ENCODE peak calls at places on chromosomes 16 and 17, in four cellular contexts. One of them, this sample, is unnamed.

GRCh38 chr17:2924211-2924610 is 128.0 kb downstream of the RAP1GAP2 start:
- DNase-seq in cardiac fibroblast: peak; percentile 21
- DNase-seq in heart right ventricle: no peak
- DNase-seq in CD8-positive, alpha-beta T cell: no peak
- DNase-seq in this sample: no peak

GRCh38 chr17:31838641-31839225 is 20.3 kb downstream of the COPRS start:
- DNase-seq in cardiac fibroblast: peak; percentile 16
- DNase-seq in heart right ventricle: no peak
- DNase-seq in CD8-positive, alpha-beta T cell: no peak
- DNase-seq in this sample: no peak

GRCh38 chr16:81647527-81647926 is 131.6 kb upstream of the PLCG2 start:
- DNase-seq in CD8-positive, alpha-beta T cell: no peak
- DNase-seq in cardiac fibroblast: peak; percentile 62
- DNase-seq in heart right ventricle: no peak
- DNase-seq in this sample: no peak

GRCh38 chr16:54931041-54931756 is 534 bp downstream of the IRX5 start:
- DNase-seq in CD8-positive, alpha-beta T cell: no peak
- DNase-seq in heart right ventricle: no peak
- DNase-seq in cardiac fibroblast: peak; percentile 56
- DNase-seq in this sample: no peak

GRCh38 chr17:78113804-78114785 is 14.5 kb downstream of the TMC6 start:
- DNase-seq in heart right ventricle: no peak
- DNase-seq in CD8-positive, alpha-beta T cell: peak; percentile 13
- DNase-seq in cardiac fibroblast: no peak
- DNase-seq in this sample: peak; percentile 32

GRCh38 chr16:20897897-20898296 is 2.3 kb downstream of the DCUN1D3 start:
- DNase-seq in cardiac fibroblast: no peak
- DNase-seq in heart right ventricle: no peak
- DNase-seq in CD8-positive, alpha-beta T cell: no peak
- DNase-seq in this sample: no peak

GRCh38 chr16:80671281-80671849 is 130.6 kb downstream of the DYNLRB2 start:
- DNase-seq in heart right ventricle: no peak
- DNase-seq in cardiac fibroblast: no peak
- DNase-seq in CD8-positive, alpha-beta T cell: no peak
- DNase-seq in this sample: no peak

GRCh38 chr17:62714016-62714777 is 86.7 kb downstream of the MRC2 start:
- DNase-seq in heart right ventricle: no peak
- DNase-seq in cardiac fibroblast: peak; percentile 75
- DNase-seq in CD8-positive, alpha-beta T cell: no peak
- DNase-seq in this sample: no peak

GRCh38 chr17:60229189-60229802 is 79.5 kb downstream of the CA4 start:
- DNase-seq in cardiac fibroblast: peak; percentile 29
- DNase-seq in heart right ventricle: no peak
- DNase-seq in CD8-positive, alpha-beta T cell: no peak
- DNase-seq in this sample: no peak

GRCh38 chr17:80291691-80292487 is 31.2 kb downstream of the RNF213 start:
- DNase-seq in heart right ventricle: no peak
- DNase-seq in cardiac fibroblast: no peak
- DNase-seq in CD8-positive, alpha-beta T cell: no peak
- DNase-seq in this sample: no peak

GRCh38 chr17:40765657-40766056 is 6.3 kb downstream of the KRT26 start:
- DNase-seq in heart right ventricle: no peak
- DNase-seq in CD8-positive, alpha-beta T cell: no peak
- DNase-seq in cardiac fibroblast: no peak
- DNase-seq in this sample: no peak

GRCh38 chr17:80921741-80922579 is 69.7 kb upstream of the CHMP6 start:
- DNase-seq in cardiac fibroblast: no peak
- DNase-seq in CD8-positive, alpha-beta T cell: no peak
- DNase-seq in heart right ventricle: no peak
- DNase-seq in this sample: no peak

GRCh38 chr16:89574681-89575246 is 794 bp upstream of the CPNE7 start:
- DNase-seq in CD8-positive, alpha-beta T cell: peak; percentile 40
- DNase-seq in cardiac fibroblast: peak; percentile 71
- DNase-seq in heart right ventricle: no peak
- DNase-seq in this sample: peak; percentile 45

GRCh38 chr17:73503560-73503959 is 140.7 kb downstream of the SDK2 start:
- DNase-seq in heart right ventricle: no peak
- DNase-seq in CD8-positive, alpha-beta T cell: no peak
- DNase-seq in cardiac fibroblast: no peak
- DNase-seq in this sample: no peak

GRCh38 chr16:84600343-84601229 is 17.3 kb downstream of the COTL1 start:
- DNase-seq in heart right ventricle: no peak
- DNase-seq in CD8-positive, alpha-beta T cell: peak; percentile 33
- DNase-seq in cardiac fibroblast: peak; percentile 45
- DNase-seq in this sample: no peak

GRCh38 chr16:5851583-5851982 is 754.0 kb upstream of the EEF2KMT start:
- DNase-seq in heart right ventricle: no peak
- DNase-seq in cardiac fibroblast: no peak
- DNase-seq in CD8-positive, alpha-beta T cell: no peak
- DNase-seq in this sample: no peak

GRCh38 chr17:512926-513325 is 160.3 kb upstream of the RPH3AL start:
- DNase-seq in heart right ventricle: no peak
- DNase-seq in cardiac fibroblast: no peak
- DNase-seq in CD8-positive, alpha-beta T cell: no peak
- DNase-seq in this sample: no peak

GRCh38 chr16:51971184-51971583 is 575.8 kb downstream of the TOX3 start:
- DNase-seq in cardiac fibroblast: peak; percentile 49
- DNase-seq in heart right ventricle: no peak
- DNase-seq in CD8-positive, alpha-beta T cell: no peak
- DNase-seq in this sample: no peak

GRCh38 chr17:67477687-67478086 is 100.6 kb downstream of the PITPNC1 start:
- DNase-seq in cardiac fibroblast: peak; percentile 75
- DNase-seq in CD8-positive, alpha-beta T cell: peak; percentile 51
- DNase-seq in heart right ventricle: no peak
- DNase-seq in this sample: peak; percentile 40

GRCh38 chr17:67478266-67479118 is 101.4 kb downstream of the PITPNC1 start:
- DNase-seq in heart right ventricle: no peak
- DNase-seq in cardiac fibroblast: no peak
- DNase-seq in CD8-positive, alpha-beta T cell: no peak
- DNase-seq in this sample: no peak

GRCh38 chr17:67474081-67474661 is 97.1 kb downstream of the PITPNC1 start:
- DNase-seq in CD8-positive, alpha-beta T cell: no peak
- DNase-seq in cardiac fibroblast: peak; percentile 86
- DNase-seq in heart right ventricle: peak; percentile 67
- DNase-seq in this sample: no peak

GRCh38 chr17:67476787-67477335 is 99.8 kb downstream of the PITPNC1 start:
- DNase-seq in heart right ventricle: no peak
- DNase-seq in CD8-positive, alpha-beta T cell: no peak
- DNase-seq in cardiac fibroblast: no peak
- DNase-seq in this sample: no peak

DNA sequence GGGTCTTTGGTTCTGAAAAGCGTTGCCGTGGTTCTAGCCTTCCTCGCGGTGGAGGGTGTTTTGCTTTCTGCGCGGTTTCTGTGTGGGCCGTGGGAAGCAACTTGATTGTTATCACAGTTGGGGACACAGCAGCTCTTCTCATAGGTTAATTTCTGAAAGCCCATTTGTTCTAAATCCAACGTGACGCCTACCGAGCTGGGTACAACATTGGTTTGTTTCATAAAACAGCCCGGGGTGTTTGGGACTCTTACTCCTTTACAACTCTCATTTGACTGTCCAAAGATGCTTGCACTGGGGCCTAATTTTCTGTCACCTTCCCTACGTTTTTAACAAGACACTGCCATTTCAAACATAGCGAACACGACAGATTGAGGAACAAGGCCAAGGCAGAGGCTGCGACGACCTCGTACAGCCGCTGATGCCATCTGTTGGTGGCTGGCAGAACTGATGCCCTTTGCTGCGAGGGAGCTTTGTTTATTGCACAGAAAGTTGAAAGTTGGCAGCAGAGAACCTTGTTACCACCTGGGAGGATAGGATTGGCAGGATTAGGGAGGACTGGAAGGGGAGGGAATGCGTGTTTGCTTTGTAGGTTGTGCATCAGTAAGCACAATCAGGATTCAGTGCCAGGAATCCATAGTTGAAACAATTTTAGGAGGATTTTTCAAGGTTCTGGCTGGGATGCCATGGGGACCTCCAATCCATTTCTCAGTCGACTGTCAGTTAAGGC is 98.2 kb downstream of the PITPNC1 start:
- DNase-seq in cardiac fibroblast: peak; percentile 79
- DNase-seq in heart right ventricle: peak; percentile 83
- DNase-seq in CD8-positive, alpha-beta T cell: peak; percentile 87
- DNase-seq in this sample: peak; percentile 79
- TF ChIP-seq CTCF in cardiac fibroblast: peak; percentile 96
- TF ChIP-seq CTCF in heart right ventricle: peak; percentile 87
- TF ChIP-seq CTCF in CD8-positive, alpha-beta T cell: peak; percentile 95
- TF ChIP-seq CTCF in this sample: peak; percentile 91

GRCh38 chr17:4815043-4815675 is 8.2 kb downstream of the PLD2 start:
- DNase-seq in CD8-positive, alpha-beta T cell: no peak
- DNase-seq in cardiac fibroblast: no peak
- DNase-seq in heart right ventricle: no peak
- DNase-seq in this sample: no peak
- TF ChIP-seq CTCF in CD8-positive, alpha-beta T cell: no peak
- TF ChIP-seq CTCF in cardiac fibroblast: peak; percentile 19
- TF ChIP-seq CTCF in heart right ventricle: no peak
- TF ChIP-seq CTCF in this sample: no peak

GRCh38 chr16:17471745-17472075 is 950 bp upstream of the XYLT1 start:
- DNase-seq in cardiac fibroblast: no peak
- DNase-seq in CD8-positive, alpha-beta T cell: no peak
- DNase-seq in heart right ventricle: no peak
- DNase-seq in this sample: no peak

GRCh38 chr16:17476414-17477259 is 5.9 kb upstream of the XYLT1 start:
- DNase-seq in CD8-positive, alpha-beta T cell: peak; percentile 45
- DNase-seq in cardiac fibroblast: peak; percentile 73
- DNase-seq in heart right ventricle: no peak
- DNase-seq in this sample: no peak

GRCh38 chr16:17475104-17475503 is 4.3 kb upstream of the XYLT1 start:
- DNase-seq in heart right ventricle: no peak
- DNase-seq in cardiac fibroblast: no peak
- DNase-seq in CD8-positive, alpha-beta T cell: no peak
- DNase-seq in this sample: no peak

GRCh38 chr16:17474037-17474436 is 3.3 kb upstream of the XYLT1 start:
- DNase-seq in CD8-positive, alpha-beta T cell: peak; percentile 24
- DNase-seq in heart right ventricle: no peak
- DNase-seq in cardiac fibroblast: peak; percentile 23
- DNase-seq in this sample: no peak

DNA sequence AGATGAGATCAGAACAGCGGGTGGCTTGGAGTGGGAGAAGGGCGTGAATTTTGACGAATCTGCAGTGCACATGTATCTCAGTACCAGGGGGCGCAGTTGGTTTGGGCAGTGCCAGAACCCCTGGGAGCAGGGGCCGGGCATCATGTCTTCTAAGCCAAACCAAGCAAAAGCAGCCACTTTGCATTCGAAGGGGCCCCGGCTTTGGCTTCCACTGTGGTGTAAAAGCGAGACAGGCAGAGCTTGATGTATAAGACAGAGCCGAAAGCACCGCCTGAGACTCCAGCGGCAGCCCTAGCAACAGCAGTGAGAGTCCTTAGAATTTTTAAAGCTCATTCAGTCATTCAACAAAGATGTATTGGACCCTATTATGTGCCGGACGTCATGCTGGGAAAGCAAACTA is 3.8 kb upstream of the XYLT1 start:
- DNase-seq in heart right ventricle: no peak
- DNase-seq in cardiac fibroblast: no peak
- DNase-seq in CD8-positive, alpha-beta T cell: peak; percentile 20
- DNase-seq in this sample: peak; percentile 23
- TF ChIP-seq CTCF in heart right ventricle: no peak
- TF ChIP-seq CTCF in cardiac fibroblast: no peak
- TF ChIP-seq CTCF in CD8-positive, alpha-beta T cell: no peak
- TF ChIP-seq CTCF in this sample: peak; percentile 5

DNA sequence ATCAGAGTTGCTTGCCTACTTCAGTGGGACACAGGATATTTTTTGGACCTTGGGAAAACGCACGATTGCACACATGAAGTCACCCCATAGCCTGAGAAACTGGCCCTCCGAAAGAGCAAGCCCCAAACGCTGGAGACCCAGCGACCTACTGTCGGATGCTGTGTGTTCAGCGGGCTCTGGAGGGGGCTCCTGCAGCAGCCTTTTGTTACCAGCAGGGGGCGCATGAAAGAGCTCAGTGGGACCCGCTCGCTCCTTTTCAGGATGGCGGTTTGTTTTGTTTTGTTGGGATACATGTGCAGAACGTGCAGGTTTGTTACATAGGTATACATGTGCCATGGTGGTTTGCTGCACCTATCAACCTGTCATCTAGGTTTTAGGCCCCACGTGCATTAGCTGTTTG is 28.4 kb downstream of the MYH3 start:
- DNase-seq in cardiac fibroblast: no peak
- DNase-seq in CD8-positive, alpha-beta T cell: no peak
- DNase-seq in heart right ventricle: no peak
- DNase-seq in this sample: no peak
- TF ChIP-seq CTCF in cardiac fibroblast: peak; percentile 39
- TF ChIP-seq CTCF in CD8-positive, alpha-beta T cell: no peak
- TF ChIP-seq CTCF in heart right ventricle: peak; percentile 9
- TF ChIP-seq CTCF in this sample: no peak

GRCh38 chr17:57906910-57907309 is 48.3 kb downstream of the CUEDC1 start:
- DNase-seq in CD8-positive, alpha-beta T cell: no peak
- DNase-seq in heart right ventricle: no peak
- DNase-seq in cardiac fibroblast: no peak
- DNase-seq in this sample: no peak
- TF ChIP-seq CTCF in CD8-positive, alpha-beta T cell: no peak
- TF ChIP-seq CTCF in heart right ventricle: no peak
- TF ChIP-seq CTCF in cardiac fibroblast: peak; percentile 12
- TF ChIP-seq CTCF in this sample: no peak

GRCh38 chr16:57145046-57145963 is 40.5 kb downstream of the PSME3IP1 start:
- DNase-seq in heart right ventricle: no peak
- DNase-seq in cardiac fibroblast: peak; percentile 8
- DNase-seq in CD8-positive, alpha-beta T cell: no peak
- DNase-seq in this sample: no peak

GRCh38 chr16:57148481-57148880 is 37.4 kb downstream of the PSME3IP1 start:
- DNase-seq in CD8-positive, alpha-beta T cell: no peak
- DNase-seq in cardiac fibroblast: no peak
- DNase-seq in heart right ventricle: no peak
- DNase-seq in this sample: no peak

GRCh38 chr16:57145964-57146647 is 39.7 kb downstream of the PSME3IP1 start:
- DNase-seq in heart right ventricle: no peak
- DNase-seq in cardiac fibroblast: no peak
- DNase-seq in CD8-positive, alpha-beta T cell: no peak
- DNase-seq in this sample: no peak

GRCh38 chr16:57147381-57148191 is 38.3 kb downstream of the PSME3IP1 start:
- DNase-seq in cardiac fibroblast: peak; percentile 40
- DNase-seq in heart right ventricle: peak; percentile 61
- DNase-seq in CD8-positive, alpha-beta T cell: no peak
- DNase-seq in this sample: no peak

DNA sequence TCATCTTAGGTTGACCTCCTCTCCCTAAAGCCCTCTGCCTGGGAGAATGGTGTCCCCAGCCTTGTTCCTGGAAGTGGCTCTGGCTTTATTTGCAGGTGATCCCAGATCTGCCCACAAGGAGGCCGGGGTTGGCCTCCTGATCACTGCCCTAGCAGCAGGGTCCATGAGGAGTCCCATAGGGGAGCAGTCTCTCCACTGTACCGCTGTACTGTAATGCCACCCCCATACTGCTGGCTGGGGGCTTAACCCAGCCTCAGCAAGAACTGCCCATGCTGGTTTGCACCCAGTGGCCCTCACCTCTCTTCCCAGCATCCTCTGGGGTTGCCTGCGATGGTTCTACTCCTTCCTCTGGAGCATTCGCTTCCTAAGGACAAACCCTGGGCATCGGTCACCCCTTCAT is 39.1 kb downstream of the PSME3IP1 start:
- DNase-seq in heart right ventricle: no peak
- DNase-seq in cardiac fibroblast: no peak
- DNase-seq in CD8-positive, alpha-beta T cell: no peak
- DNase-seq in this sample: no peak
- TF ChIP-seq CTCF in heart right ventricle: no peak
- TF ChIP-seq CTCF in cardiac fibroblast: peak; percentile 23
- TF ChIP-seq CTCF in CD8-positive, alpha-beta T cell: no peak
- TF ChIP-seq CTCF in this sample: no peak

This sample was measured in natural killer cell.